ENCODE peak calls at places on chromosomes 4 and X, in five cellular contexts. F is K562, D is IMR-90, P is HEK293T, O is A549. Z is an unnamed sample.

GRCh38 chr4:20773144-20773997 is 73.1 kb downstream of the PACRGL start:
- DNase-seq in F (peak), D (peak), P (peak), O (peak), Z (peak)

GRCh38 chr4:5654791-5655190 is 53.6 kb downstream of the EVC2 start:
- DNase-seq in F (no peak), D (no peak), P (no peak), O (no peak), Z (no peak)

GRCh38 chrX:109840585-109840984 is 107.5 kb upstream of the ACSL4 start:
- DNase-seq in F (peak), D (peak), P (no peak), O (peak), Z (peak)

GRCh38 chr4:78644744-78645330 is 93.3 kb downstream of the ANXA3 start:
- DNase-seq in F (peak), D (peak), P (peak), O (peak), Z (peak)

GRCh38 chrX:9272166-9272565 is 192.7 kb upstream of the TBL1X start:
- DNase-seq in F (no peak), D (no peak), P (no peak), O (no peak), Z (no peak)

GRCh38 chrX:49106930-49107329 is 16.6 kb downstream of the GPKOW start:
- DNase-seq in F (peak), D (peak), P (peak), O (peak), Z (peak)

GRCh38 chr4:151098191-151098590 is 1.2 kb upstream of the RPS3A start:
- DNase-seq in F (no peak), D (no peak), P (no peak), O (no peak), Z (no peak)

GRCh38 chr4:123564758-123565346 is 168.3 kb downstream of the SPRY1 start:
- DNase-seq in F (peak), D (peak), P (peak), O (peak), Z (peak)

GRCh38 chrX:148804579-148804978 is 304.2 kb downstream of the AFF2 start:
- DNase-seq in F (no peak), D (no peak), P (no peak), O (no peak), Z (no peak)

GRCh38 chrX:24203072-24203808 is 53.7 kb downstream of the ZFX start:
- DNase-seq in F (no peak), D (no peak), P (no peak), O (no peak), Z (no peak)

GRCh38 chr4:90121961-90122748 is 5.0 kb upstream of the CCSER1 start:
- DNase-seq in F (no peak), D (peak), P (no peak), O (no peak), Z (no peak)

GRCh38 chr4:69239092-69239491 is 24.5 kb upstream of the UGT2B11 start:
- DNase-seq in F (no peak), D (no peak), P (no peak), O (no peak), Z (no peak)

GRCh38 chr4:124590480-124590879 is 122.1 kb downstream of the ANKRD50 start:
- DNase-seq in F (no peak), D (no peak), P (no peak), O (no peak), Z (no peak)

GRCh38 chrX:57929373-57929772 is 19.1 kb upstream of the ZXDA start:
- DNase-seq in F (no peak), D (peak), P (peak), O (peak), Z (peak)

GRCh38 chrX:18674417-18674787 is 2.5 kb upstream of the RS1 start:
- DNase-seq in F (peak), D (no peak), P (peak), O (no peak), Z (no peak)

GRCh38 chrX:104972737-104973136 is 247.8 kb downstream of the TEX13A start:
- DNase-seq in F (no peak), D (no peak), P (no peak), O (no peak), Z (no peak)

GRCh38 chrX:129961180-129962083 is 21.0 kb upstream of the BCORL1 start:
- DNase-seq in F (peak), D (no peak), P (peak), O (peak), Z (peak)

GRCh38 chr4:56858302-56858644 is 36.8 kb upstream of the SPINK2 start:
- DNase-seq in F (no peak), D (no peak), P (no peak), O (no peak), Z (no peak)

GRCh38 chr4:65083076-65083475 is 587.2 kb downstream of the EPHA5 start:
- DNase-seq in F (no peak), D (no peak), P (no peak), O (no peak), Z (no peak)

GRCh38 chr4:121256346-121256745 is 92.2 kb upstream of the TNIP3 start:
- DNase-seq in F (no peak), D (peak), P (no peak), O (no peak), Z (no peak)

GRCh38 chrX:78024349-78025108 is 55.1 kb upstream of the PGAM4 start:
- DNase-seq in F (peak), D (peak), P (peak), O (peak), Z (peak)

GRCh38 chrX:149699761-149700160 is 12.1 kb upstream of the MAGEA11 start:
- DNase-seq in F (no peak), D (no peak), P (no peak), O (no peak), Z (no peak)

GRCh38 chr4:138401330-138401729 is 159.2 kb upstream of the SLC7A11 start:
- DNase-seq in F (no peak), D (no peak), P (no peak), O (no peak), Z (no peak)

GRCh38 chr4:61572160-61572559 is 372.0 kb downstream of the ADGRL3 start:
- DNase-seq in F (no peak), D (peak), P (no peak), O (no peak), Z (no peak)

GRCh38 chrX:136828830-136829229 is 48.1 kb upstream of the ARHGEF6 start:
- DNase-seq in F (no peak), D (no peak), P (no peak), O (no peak), Z (no peak)

GRCh38 chr4:8110071-8110986 is 48.3 kb downstream of the ABLIM2 start:
- DNase-seq in F (peak), D (no peak), P (no peak), O (peak), Z (peak)
- TF ChIP-seq BHLHE40 in F (no peak), D (no peak), P (no peak), O (no peak), Z (no peak)

GRCh38 chrX:95427389-95427788 is 1257.3 kb upstream of the DIAPH2 start:
- DNase-seq in F (no peak), D (no peak), P (no peak), O (no peak), Z (no peak)
- TF ChIP-seq BHLHE40 in F (no peak), D (no peak), P (no peak), O (no peak), Z (no peak)

GRCh38 chr4:169202878-169203277 is 67.9 kb downstream of the SH3RF1 start:
- DNase-seq in F (no peak), D (no peak), P (no peak), O (no peak), Z (no peak)
- TF ChIP-seq BHLHE40 in F (no peak), D (no peak), P (no peak), O (no peak), Z (no peak)

DNA sequence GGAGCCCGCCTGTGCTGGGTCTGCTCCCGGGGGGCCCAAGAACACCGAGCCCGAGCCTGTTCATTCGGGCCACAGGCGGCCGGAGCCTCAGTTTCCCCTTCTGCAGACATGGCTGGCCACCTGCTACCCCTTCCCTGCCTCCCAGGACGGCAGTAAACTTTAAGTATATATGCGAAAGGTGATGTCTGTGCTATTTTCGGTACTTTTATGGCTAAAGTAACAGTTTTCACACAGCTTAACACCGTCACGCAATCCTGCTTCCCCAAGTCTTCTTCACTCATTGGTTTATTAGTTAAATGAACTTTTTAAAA is 464 bp downstream of the ANAPC4 start:
- DNase-seq in F (no peak), D (no peak), P (no peak), O (no peak), Z (no peak)
- TF ChIP-seq BHLHE40 in F (no peak), D (no peak), P (no peak), O (no peak), Z (no peak)

GRCh38 chr4:79682801-79683217 is 274.8 kb upstream of the GK2 start:
- DNase-seq in F (no peak), D (peak), P (no peak), O (no peak), Z (no peak)
- TF ChIP-seq BHLHE40 in F (no peak), D (no peak), P (no peak), O (no peak), Z (no peak)

GRCh38 chr4:87121332-87122065 is 98.9 kb downstream of the KLHL8 start:
- DNase-seq in F (no peak), D (peak), P (no peak), O (no peak), Z (no peak)
- TF ChIP-seq BHLHE40 in F (no peak), D (no peak), P (no peak), O (no peak), Z (no peak)

Z was measured in HepG2.